ENCODE peak calls at places on chromosomes 16 and 17, in six cellular contexts. N, K, E, J, O and B are unnamed samples.
A peak's percentile ranks its signal among the peaks of the same experiment; 100 is the strongest.

GRCh38 chr16:15899538-15900100 is 11.2 kb upstream of the CEP20 start:
- DNase-seq in N (no peak), K (peak; percentile 94), E (peak; percentile 52), J (no peak), O (no peak), B (peak; percentile 69)

GRCh38 chr17:75691371-75692290 is 24.5 kb downstream of the SAP30BP start:
- DNase-seq in N (no peak), K (no peak), E (no peak), J (no peak), O (no peak), B (peak; percentile 84)

GRCh38 chr16:10428433-10429168 is 42.7 kb downstream of the ATF7IP2 start:
- DNase-seq in N (no peak), K (peak; percentile 18), E (no peak), J (no peak), O (no peak), B (no peak)

GRCh38 chr17:18877104-18877503 is 19.2 kb downstream of the PRPSAP2 start:
- DNase-seq in N (no peak), K (peak; percentile 10), E (no peak), J (no peak), O (no peak), B (no peak)

GRCh38 chr17:76707985-76708807 is 2.6 kb downstream of the MXRA7 start:
- DNase-seq in N (peak; percentile 75), K (no peak), E (no peak), J (peak; percentile 93), O (peak; percentile 70), B (no peak)

GRCh38 chr16:66524601-66525164 is 25.2 kb downstream of the TK2 start:
- DNase-seq in N (no peak), K (no peak), E (peak; percentile 67), J (no peak), O (no peak), B (no peak)

GRCh38 chr16:9847146-9847545 is 335.1 kb downstream of the GRIN2A start:
- DNase-seq in N (no peak), K (no peak), E (no peak), J (no peak), O (no peak), B (no peak)

GRCh38 chr16:80123189-80123588 is 417.6 kb upstream of the DYNLRB2 start:
- DNase-seq in N (no peak), K (no peak), E (no peak), J (no peak), O (no peak), B (no peak)

GRCh38 chr16:22786691-22787090 is 27.3 kb upstream of the HS3ST2 start:
- DNase-seq in N (no peak), K (no peak), E (no peak), J (no peak), O (no peak), B (no peak)

GRCh38 chr16:67718668-67719047 is 458 bp downstream of the GFOD2 start:
- DNase-seq in N (no peak), K (no peak), E (peak; percentile 50), J (peak; percentile 57), O (no peak), B (peak; percentile 53)

GRCh38 chr16:4733747-4734062 is 366 bp downstream of the ANKS3 start:
- DNase-seq in N (no peak), K (no peak), E (no peak), J (no peak), O (peak; percentile 13), B (peak; percentile 57)

GRCh38 chr17:48068491-48068961 is 20.4 kb downstream of the NFE2L1 start:
- DNase-seq in N (peak; percentile 42), K (no peak), E (no peak), J (peak; percentile 82), O (no peak), B (peak; percentile 38)

GRCh38 chr17:38326996-38327792 is 16.6 kb downstream of the GPR179 start:
- DNase-seq in N (no peak), K (no peak), E (no peak), J (no peak), O (no peak), B (no peak)

GRCh38 chr16:31043352-31043751 is 10.0 kb downstream of the STX4 start:
- DNase-seq in N (no peak), K (no peak), E (no peak), J (no peak), O (no peak), B (no peak)

GRCh38 chr17:65660947-65661346 is 99.5 kb upstream of the AXIN2 start:
- DNase-seq in N (no peak), K (no peak), E (no peak), J (no peak), O (no peak), B (no peak)

GRCh38 chr17:56313201-56313600 is 159.9 kb downstream of the ANKFN1 start:
- DNase-seq in N (no peak), K (no peak), E (no peak), J (no peak), O (no peak), B (no peak)

GRCh38 chr17:63689479-63689878 is 10.4 kb downstream of the LIMD2 start:
- DNase-seq in N (no peak), K (no peak), E (no peak), J (no peak), O (no peak), B (no peak)

GRCh38 chr16:81623365-81624102 is 155.6 kb upstream of the PLCG2 start:
- DNase-seq in N (peak; percentile 57), K (peak; percentile 46), E (peak; percentile 74), J (peak; percentile 75), O (peak; percentile 45), B (peak; percentile 74)

GRCh38 chr16:4081577-4082021 is 34.6 kb downstream of the ADCY9 start:
- DNase-seq in N (no peak), K (no peak), E (no peak), J (no peak), O (no peak), B (peak; percentile 75)

GRCh38 chr16:55359946-55360345 is 35.9 kb downstream of the IRX6 start:
- DNase-seq in N (no peak), K (no peak), E (no peak), J (no peak), O (no peak), B (no peak)

GRCh38 chr16:89953671-89954406 is 5.3 kb downstream of the DEF8 start:
- DNase-seq in N (no peak), K (no peak), E (peak; percentile 75), J (no peak), O (no peak), B (no peak)

GRCh38 chr17:57868007-57868774 is 18.3 kb upstream of the MRPS23 start:
- DNase-seq in N (no peak), K (peak; percentile 79), E (peak; percentile 86), J (peak; percentile 86), O (no peak), B (peak; percentile 70)

DNA sequence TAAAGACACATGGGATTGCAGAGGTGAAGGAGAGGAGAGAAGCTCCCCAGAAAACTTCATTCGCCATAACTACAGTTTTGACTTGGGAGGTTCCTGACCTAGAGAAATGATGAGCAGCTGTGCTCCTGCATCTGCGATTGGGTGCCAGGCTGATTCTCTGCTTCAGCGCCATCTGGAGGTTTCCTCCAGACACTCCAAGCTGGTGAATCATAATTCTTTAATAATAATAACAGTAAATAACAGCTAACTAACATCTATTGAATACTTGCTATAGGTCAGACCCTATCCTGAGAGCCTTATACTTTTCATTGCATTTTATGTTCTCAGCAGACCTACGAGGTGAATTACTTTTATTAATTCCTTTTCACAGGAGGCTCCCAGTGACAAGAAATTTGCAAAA is 575.8 kb downstream of the TOX3 start:
- DNase-seq in N (peak; percentile 49), K (no peak), E (no peak), J (peak; percentile 72), O (peak; percentile 15), B (no peak)
- TF ChIP-seq CTCF in N (peak; percentile 54), K (peak; percentile 35), E (no peak), J (peak; percentile 76), O (peak; percentile 62), B (no peak)

GRCh38 chr16:86836503-86837125 is 258.3 kb downstream of the FOXL1 start:
- DNase-seq in N (no peak), K (no peak), E (no peak), J (no peak), O (no peak), B (no peak)
- TF ChIP-seq CTCF in N (no peak), K (no peak), E (no peak), J (no peak), O (no peak), B (no peak)

DNA sequence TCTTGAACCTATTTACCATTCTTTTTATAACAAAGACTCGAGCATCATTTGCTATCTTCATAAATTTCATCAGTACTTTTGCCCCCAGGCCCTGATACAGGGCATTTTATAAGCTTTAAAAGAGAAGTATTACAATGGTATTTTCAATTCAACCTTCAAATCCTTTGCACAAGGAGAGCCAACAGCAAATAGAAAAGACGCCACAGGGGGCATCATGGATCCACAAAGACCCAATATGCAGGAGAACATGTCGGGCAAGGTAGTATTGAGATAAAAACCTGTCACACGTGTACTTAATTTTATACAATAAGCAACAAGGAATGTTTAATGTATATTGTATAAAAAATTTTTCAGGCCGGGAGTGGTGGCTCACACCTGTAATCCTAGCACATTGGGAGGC is 10.2 kb downstream of the MAP3K14 start:
- DNase-seq in N (no peak), K (no peak), E (no peak), J (peak; percentile 44), O (no peak), B (no peak)
- TF ChIP-seq CTCF in N (no peak), K (no peak), E (no peak), J (peak; percentile 45), O (peak; percentile 39), B (no peak)

GRCh38 chr17:14360851-14361250 is 60.0 kb downstream of the HS3ST3B1 start:
- DNase-seq in N (no peak), K (no peak), E (no peak), J (no peak), O (no peak), B (no peak)

GRCh38 chr17:14361945-14362508 is 61.1 kb downstream of the HS3ST3B1 start:
- DNase-seq in N (no peak), K (no peak), E (no peak), J (no peak), O (no peak), B (no peak)

GRCh38 chr17:14356043-14356637 is 55.3 kb downstream of the HS3ST3B1 start:
- DNase-seq in N (no peak), K (no peak), E (no peak), J (peak; percentile 78), O (no peak), B (no peak)

GRCh38 chr17:14361470-14361869 is 60.6 kb downstream of the HS3ST3B1 start:
- DNase-seq in N (no peak), K (no peak), E (no peak), J (no peak), O (no peak), B (no peak)

GRCh38 chr17:14359251-14359939 is 58.5 kb downstream of the HS3ST3B1 start:
- DNase-seq in N (no peak), K (no peak), E (peak; percentile 67), J (no peak), O (no peak), B (peak; percentile 88)
- TF ChIP-seq CTCF in N (no peak), K (no peak), E (peak; percentile 41), J (peak; percentile 52), O (no peak), B (no peak)